ENCODE peak calls at places on chromosomes 7 and 10, in eight cellular contexts. One of them, this sample, is unnamed.

GRCh38 chr10:24390746-24391145 is 181.8 kb downstream of the KIAA1217 start:
- DNase-seq in tibial artery: no peak
- DNase-seq in iPS-NIHi11: no peak
- DNase-seq in GM12891: no peak
- DNase-seq in activated T-helper 9 cell treated with anti-CD3 and anti-CD28 coated beads, Interleukin-2, amount 50 U/mL, for 16 hours: no peak
- DNase-seq in substantia nigra: no peak
- DNase-seq in D341Med: no peak
- DNase-seq in stimulated activated CD4-positive, alpha-beta T cell treated with anti-CD3 and anti-CD28 coated beads, Interleukin-12 subunit alpha, Interleukin-12 subunit beta, amount 100 ng/mL, for 48 hours: no peak
- DNase-seq in this sample: no peak

GRCh38 chr7:30646154-30646553 is 36.1 kb downstream of the CRHR2 start:
- DNase-seq in stimulated activated CD4-positive, alpha-beta T cell treated with anti-CD3 and anti-CD28 coated beads, Interleukin-12 subunit alpha, Interleukin-12 subunit beta, amount 100 ng/mL, for 48 hours: no peak
- DNase-seq in tibial artery: no peak
- DNase-seq in D341Med: no peak
- DNase-seq in GM12891: no peak
- DNase-seq in iPS-NIHi11: no peak
- DNase-seq in substantia nigra: no peak
- DNase-seq in activated T-helper 9 cell treated with anti-CD3 and anti-CD28 coated beads, Interleukin-2, amount 50 U/mL, for 16 hours: no peak
- DNase-seq in this sample: no peak

GRCh38 chr10:80684217-80684616 is 146.5 kb downstream of the SH2D4B start:
- DNase-seq in D341Med: peak; percentile 57
- DNase-seq in substantia nigra: no peak
- DNase-seq in tibial artery: no peak
- DNase-seq in GM12891: no peak
- DNase-seq in stimulated activated CD4-positive, alpha-beta T cell treated with anti-CD3 and anti-CD28 coated beads, Interleukin-12 subunit alpha, Interleukin-12 subunit beta, amount 100 ng/mL, for 48 hours: no peak
- DNase-seq in iPS-NIHi11: peak; percentile 68
- DNase-seq in activated T-helper 9 cell treated with anti-CD3 and anti-CD28 coated beads, Interleukin-2, amount 50 U/mL, for 16 hours: no peak
- DNase-seq in this sample: no peak

GRCh38 chr7:1567082-1567771 is 2.6 kb downstream of the PSMG3 start:
- DNase-seq in activated T-helper 9 cell treated with anti-CD3 and anti-CD28 coated beads, Interleukin-2, amount 50 U/mL, for 16 hours: no peak
- DNase-seq in tibial artery: no peak
- DNase-seq in iPS-NIHi11: peak; percentile 33
- DNase-seq in D341Med: no peak
- DNase-seq in substantia nigra: no peak
- DNase-seq in GM12891: no peak
- DNase-seq in stimulated activated CD4-positive, alpha-beta T cell treated with anti-CD3 and anti-CD28 coated beads, Interleukin-12 subunit alpha, Interleukin-12 subunit beta, amount 100 ng/mL, for 48 hours: no peak
- DNase-seq in this sample: no peak

GRCh38 chr7:12139421-12139820 is 71.7 kb upstream of the TMEM106B start:
- DNase-seq in D341Med: no peak
- DNase-seq in stimulated activated CD4-positive, alpha-beta T cell treated with anti-CD3 and anti-CD28 coated beads, Interleukin-12 subunit alpha, Interleukin-12 subunit beta, amount 100 ng/mL, for 48 hours: no peak
- DNase-seq in iPS-NIHi11: no peak
- DNase-seq in activated T-helper 9 cell treated with anti-CD3 and anti-CD28 coated beads, Interleukin-2, amount 50 U/mL, for 16 hours: no peak
- DNase-seq in substantia nigra: no peak
- DNase-seq in GM12891: no peak
- DNase-seq in tibial artery: no peak
- DNase-seq in this sample: peak; percentile 69

GRCh38 chr7:45869426-45869825 is 3.5 kb downstream of the CCDC201 start:
- DNase-seq in tibial artery: no peak
- DNase-seq in D341Med: no peak
- DNase-seq in substantia nigra: no peak
- DNase-seq in stimulated activated CD4-positive, alpha-beta T cell treated with anti-CD3 and anti-CD28 coated beads, Interleukin-12 subunit alpha, Interleukin-12 subunit beta, amount 100 ng/mL, for 48 hours: no peak
- DNase-seq in activated T-helper 9 cell treated with anti-CD3 and anti-CD28 coated beads, Interleukin-2, amount 50 U/mL, for 16 hours: no peak
- DNase-seq in GM12891: no peak
- DNase-seq in iPS-NIHi11: no peak
- DNase-seq in this sample: peak; percentile 40

GRCh38 chr7:70539622-70540021 is 592.3 kb upstream of the GALNT17 start:
- DNase-seq in GM12891: no peak
- DNase-seq in activated T-helper 9 cell treated with anti-CD3 and anti-CD28 coated beads, Interleukin-2, amount 50 U/mL, for 16 hours: no peak
- DNase-seq in stimulated activated CD4-positive, alpha-beta T cell treated with anti-CD3 and anti-CD28 coated beads, Interleukin-12 subunit alpha, Interleukin-12 subunit beta, amount 100 ng/mL, for 48 hours: no peak
- DNase-seq in iPS-NIHi11: no peak
- DNase-seq in D341Med: no peak
- DNase-seq in tibial artery: no peak
- DNase-seq in substantia nigra: no peak
- DNase-seq in this sample: no peak

GRCh38 chr7:19762631-19763030 is 10.8 kb downstream of the TMEM196 start:
- DNase-seq in tibial artery: no peak
- DNase-seq in activated T-helper 9 cell treated with anti-CD3 and anti-CD28 coated beads, Interleukin-2, amount 50 U/mL, for 16 hours: no peak
- DNase-seq in GM12891: no peak
- DNase-seq in D341Med: no peak
- DNase-seq in stimulated activated CD4-positive, alpha-beta T cell treated with anti-CD3 and anti-CD28 coated beads, Interleukin-12 subunit alpha, Interleukin-12 subunit beta, amount 100 ng/mL, for 48 hours: no peak
- DNase-seq in iPS-NIHi11: no peak
- DNase-seq in substantia nigra: no peak
- DNase-seq in this sample: no peak

GRCh38 chr10:100334762-100335161 is 4.7 kb upstream of the PKD2L1 start:
- DNase-seq in iPS-NIHi11: no peak
- DNase-seq in GM12891: no peak
- DNase-seq in substantia nigra: no peak
- DNase-seq in stimulated activated CD4-positive, alpha-beta T cell treated with anti-CD3 and anti-CD28 coated beads, Interleukin-12 subunit alpha, Interleukin-12 subunit beta, amount 100 ng/mL, for 48 hours: no peak
- DNase-seq in activated T-helper 9 cell treated with anti-CD3 and anti-CD28 coated beads, Interleukin-2, amount 50 U/mL, for 16 hours: no peak
- DNase-seq in tibial artery: no peak
- DNase-seq in D341Med: no peak
- DNase-seq in this sample: no peak

GRCh38 chr10:118950190-118950658 is 79.3 kb upstream of the NANOS1 start:
- DNase-seq in tibial artery: no peak
- DNase-seq in D341Med: no peak
- DNase-seq in iPS-NIHi11: no peak
- DNase-seq in substantia nigra: no peak
- DNase-seq in stimulated activated CD4-positive, alpha-beta T cell treated with anti-CD3 and anti-CD28 coated beads, Interleukin-12 subunit alpha, Interleukin-12 subunit beta, amount 100 ng/mL, for 48 hours: no peak
- DNase-seq in activated T-helper 9 cell treated with anti-CD3 and anti-CD28 coated beads, Interleukin-2, amount 50 U/mL, for 16 hours: no peak
- DNase-seq in GM12891: no peak
- DNase-seq in this sample: peak; percentile 50

GRCh38 chr10:11754620-11755019 is 12.4 kb downstream of the ECHDC3 start:
- DNase-seq in substantia nigra: no peak
- DNase-seq in activated T-helper 9 cell treated with anti-CD3 and anti-CD28 coated beads, Interleukin-2, amount 50 U/mL, for 16 hours: no peak
- DNase-seq in iPS-NIHi11: no peak
- DNase-seq in GM12891: no peak
- DNase-seq in stimulated activated CD4-positive, alpha-beta T cell treated with anti-CD3 and anti-CD28 coated beads, Interleukin-12 subunit alpha, Interleukin-12 subunit beta, amount 100 ng/mL, for 48 hours: no peak
- DNase-seq in tibial artery: peak; percentile 29
- DNase-seq in D341Med: no peak
- DNase-seq in this sample: no peak

GRCh38 chr7:1557006-1557405 is 1.0 kb upstream of the TMEM184A start:
- DNase-seq in GM12891: no peak
- DNase-seq in substantia nigra: no peak
- DNase-seq in stimulated activated CD4-positive, alpha-beta T cell treated with anti-CD3 and anti-CD28 coated beads, Interleukin-12 subunit alpha, Interleukin-12 subunit beta, amount 100 ng/mL, for 48 hours: no peak
- DNase-seq in iPS-NIHi11: no peak
- DNase-seq in activated T-helper 9 cell treated with anti-CD3 and anti-CD28 coated beads, Interleukin-2, amount 50 U/mL, for 16 hours: no peak
- DNase-seq in tibial artery: no peak
- DNase-seq in D341Med: no peak
- DNase-seq in this sample: no peak

GRCh38 chr7:153406486-153406872 is 645.7 kb upstream of the DPP6 start:
- DNase-seq in stimulated activated CD4-positive, alpha-beta T cell treated with anti-CD3 and anti-CD28 coated beads, Interleukin-12 subunit alpha, Interleukin-12 subunit beta, amount 100 ng/mL, for 48 hours: no peak
- DNase-seq in activated T-helper 9 cell treated with anti-CD3 and anti-CD28 coated beads, Interleukin-2, amount 50 U/mL, for 16 hours: no peak
- DNase-seq in GM12891: no peak
- DNase-seq in iPS-NIHi11: no peak
- DNase-seq in D341Med: no peak
- DNase-seq in tibial artery: no peak
- DNase-seq in substantia nigra: no peak
- DNase-seq in this sample: no peak

GRCh38 chr10:115941247-115941840 is 331.7 kb downstream of the GFRA1 start:
- DNase-seq in activated T-helper 9 cell treated with anti-CD3 and anti-CD28 coated beads, Interleukin-2, amount 50 U/mL, for 16 hours: no peak
- DNase-seq in stimulated activated CD4-positive, alpha-beta T cell treated with anti-CD3 and anti-CD28 coated beads, Interleukin-12 subunit alpha, Interleukin-12 subunit beta, amount 100 ng/mL, for 48 hours: no peak
- DNase-seq in tibial artery: no peak
- DNase-seq in D341Med: no peak
- DNase-seq in substantia nigra: no peak
- DNase-seq in iPS-NIHi11: no peak
- DNase-seq in GM12891: no peak
- DNase-seq in this sample: peak; percentile 24

GRCh38 chr10:31321396-31321941 is 2.5 kb downstream of the ZEB1 start:
- DNase-seq in GM12891: no peak
- DNase-seq in stimulated activated CD4-positive, alpha-beta T cell treated with anti-CD3 and anti-CD28 coated beads, Interleukin-12 subunit alpha, Interleukin-12 subunit beta, amount 100 ng/mL, for 48 hours: no peak
- DNase-seq in substantia nigra: no peak
- DNase-seq in activated T-helper 9 cell treated with anti-CD3 and anti-CD28 coated beads, Interleukin-2, amount 50 U/mL, for 16 hours: no peak
- DNase-seq in iPS-NIHi11: no peak
- DNase-seq in D341Med: no peak
- DNase-seq in tibial artery: no peak
- DNase-seq in this sample: peak; percentile 12

GRCh38 chr10:77081411-77082010 is 556.1 kb downstream of the KCNMA1 start:
- DNase-seq in stimulated activated CD4-positive, alpha-beta T cell treated with anti-CD3 and anti-CD28 coated beads, Interleukin-12 subunit alpha, Interleukin-12 subunit beta, amount 100 ng/mL, for 48 hours: no peak
- DNase-seq in activated T-helper 9 cell treated with anti-CD3 and anti-CD28 coated beads, Interleukin-2, amount 50 U/mL, for 16 hours: no peak
- DNase-seq in GM12891: no peak
- DNase-seq in tibial artery: no peak
- DNase-seq in iPS-NIHi11: peak; percentile 9
- DNase-seq in substantia nigra: no peak
- DNase-seq in D341Med: no peak
- DNase-seq in this sample: no peak

GRCh38 chr7:23299770-23300300 is 696 bp downstream of the MALSU1 start:
- DNase-seq in D341Med: no peak
- DNase-seq in tibial artery: no peak
- DNase-seq in GM12891: no peak
- DNase-seq in activated T-helper 9 cell treated with anti-CD3 and anti-CD28 coated beads, Interleukin-2, amount 50 U/mL, for 16 hours: no peak
- DNase-seq in iPS-NIHi11: no peak
- DNase-seq in stimulated activated CD4-positive, alpha-beta T cell treated with anti-CD3 and anti-CD28 coated beads, Interleukin-12 subunit alpha, Interleukin-12 subunit beta, amount 100 ng/mL, for 48 hours: no peak
- DNase-seq in substantia nigra: no peak
- DNase-seq in this sample: no peak

GRCh38 chr7:49244543-49244942 is 320.2 kb downstream of the CDC14C start:
- DNase-seq in activated T-helper 9 cell treated with anti-CD3 and anti-CD28 coated beads, Interleukin-2, amount 50 U/mL, for 16 hours: no peak
- DNase-seq in substantia nigra: no peak
- DNase-seq in iPS-NIHi11: peak; percentile 38
- DNase-seq in D341Med: no peak
- DNase-seq in tibial artery: no peak
- DNase-seq in GM12891: no peak
- DNase-seq in stimulated activated CD4-positive, alpha-beta T cell treated with anti-CD3 and anti-CD28 coated beads, Interleukin-12 subunit alpha, Interleukin-12 subunit beta, amount 100 ng/mL, for 48 hours: no peak
- DNase-seq in this sample: no peak

This sample was measured in HCEC 1CT.